ENCODE peak calls at places on chromosomes 6 and 20, in seven cellular contexts. One of them, this sample, is unnamed.

GRCh38 chr6:155248021-155249001 is 15.5 kb upstream of the CLDN20 start:
- DNase-seq in IMR-90: peak; percentile 77
- DNase-seq in neuronal stem cell: peak; percentile 23
- DNase-seq in endothelial cell of umbilical vein: peak; percentile 75
- DNase-seq in brain microvascular endothelial cell: peak; percentile 90
- DNase-seq in CD4-positive, CD25-positive, alpha-beta regulatory T cell: no peak
- DNase-seq in left ventricle myocardium inferior: no peak
- DNase-seq in this sample: peak; percentile 31

GRCh38 chr6:149389509-149390297 is 10.4 kb upstream of the SUMO4 start:
- DNase-seq in IMR-90: no peak
- DNase-seq in neuronal stem cell: no peak
- DNase-seq in endothelial cell of umbilical vein: no peak
- DNase-seq in brain microvascular endothelial cell: no peak
- DNase-seq in CD4-positive, CD25-positive, alpha-beta regulatory T cell: no peak
- DNase-seq in left ventricle myocardium inferior: no peak
- DNase-seq in this sample: no peak

GRCh38 chr6:90413867-90414266 is 117.2 kb upstream of the BACH2 start:
- DNase-seq in IMR-90: peak; percentile 12
- DNase-seq in neuronal stem cell: no peak
- DNase-seq in endothelial cell of umbilical vein: no peak
- DNase-seq in brain microvascular endothelial cell: no peak
- DNase-seq in CD4-positive, CD25-positive, alpha-beta regulatory T cell: peak; percentile 64
- DNase-seq in left ventricle myocardium inferior: no peak
- DNase-seq in this sample: no peak

GRCh38 chr6:53922571-53922981 is 127.8 kb downstream of the LRRC1 start:
- DNase-seq in IMR-90: no peak
- DNase-seq in neuronal stem cell: no peak
- DNase-seq in endothelial cell of umbilical vein: no peak
- DNase-seq in brain microvascular endothelial cell: peak; percentile 45
- DNase-seq in CD4-positive, CD25-positive, alpha-beta regulatory T cell: no peak
- DNase-seq in left ventricle myocardium inferior: no peak
- DNase-seq in this sample: no peak

GRCh38 chr6:47169785-47170685 is 127.9 kb upstream of the ADGRF1 start:
- DNase-seq in IMR-90: peak; percentile 47
- DNase-seq in neuronal stem cell: no peak
- DNase-seq in endothelial cell of umbilical vein: no peak
- DNase-seq in brain microvascular endothelial cell: peak; percentile 26
- DNase-seq in CD4-positive, CD25-positive, alpha-beta regulatory T cell: no peak
- DNase-seq in left ventricle myocardium inferior: no peak
- DNase-seq in this sample: no peak

GRCh38 chr20:32789896-32790750 is 27.9 kb downstream of the DNMT3B start:
- DNase-seq in IMR-90: peak; percentile 69
- DNase-seq in neuronal stem cell: peak; percentile 67
- DNase-seq in endothelial cell of umbilical vein: peak; percentile 64
- DNase-seq in brain microvascular endothelial cell: peak; percentile 64
- DNase-seq in CD4-positive, CD25-positive, alpha-beta regulatory T cell: peak; percentile 54
- DNase-seq in left ventricle myocardium inferior: peak; percentile 70
- DNase-seq in this sample: peak; percentile 79

GRCh38 chr20:5316188-5317158 is at the start of gene PROKR2:
- DNase-seq in IMR-90: no peak
- DNase-seq in neuronal stem cell: peak; percentile 61
- DNase-seq in endothelial cell of umbilical vein: no peak
- DNase-seq in brain microvascular endothelial cell: no peak
- DNase-seq in CD4-positive, CD25-positive, alpha-beta regulatory T cell: no peak
- DNase-seq in left ventricle myocardium inferior: no peak
- DNase-seq in this sample: peak; percentile 59

GRCh38 chr20:62714799-62715198 is 6.2 kb downstream of the NTSR1 start:
- DNase-seq in IMR-90: no peak
- DNase-seq in neuronal stem cell: no peak
- DNase-seq in endothelial cell of umbilical vein: no peak
- DNase-seq in brain microvascular endothelial cell: no peak
- DNase-seq in CD4-positive, CD25-positive, alpha-beta regulatory T cell: no peak
- DNase-seq in left ventricle myocardium inferior: no peak
- DNase-seq in this sample: no peak

GRCh38 chr6:5730586-5731263 is 276.0 kb downstream of the NRN1 start:
- DNase-seq in IMR-90: peak; percentile 40
- DNase-seq in neuronal stem cell: no peak
- DNase-seq in endothelial cell of umbilical vein: no peak
- DNase-seq in brain microvascular endothelial cell: no peak
- DNase-seq in CD4-positive, CD25-positive, alpha-beta regulatory T cell: no peak
- DNase-seq in left ventricle myocardium inferior: no peak
- DNase-seq in this sample: no peak

GRCh38 chr6:155645328-155645727 is 189.7 kb upstream of the NOX3 start:
- DNase-seq in IMR-90: peak; percentile 62
- DNase-seq in neuronal stem cell: no peak
- DNase-seq in endothelial cell of umbilical vein: peak; percentile 81
- DNase-seq in brain microvascular endothelial cell: peak; percentile 27
- DNase-seq in CD4-positive, CD25-positive, alpha-beta regulatory T cell: no peak
- DNase-seq in left ventricle myocardium inferior: no peak
- DNase-seq in this sample: no peak

GRCh38 chr6:168313371-168314028 is 6.1 kb downstream of the DACT2 start:
- DNase-seq in IMR-90: no peak
- DNase-seq in neuronal stem cell: no peak
- DNase-seq in endothelial cell of umbilical vein: no peak
- DNase-seq in brain microvascular endothelial cell: no peak
- DNase-seq in CD4-positive, CD25-positive, alpha-beta regulatory T cell: no peak
- DNase-seq in left ventricle myocardium inferior: no peak
- DNase-seq in this sample: no peak

GRCh38 chr6:53943410-53943809 is 148.6 kb downstream of the LRRC1 start:
- DNase-seq in IMR-90: no peak
- DNase-seq in neuronal stem cell: no peak
- DNase-seq in endothelial cell of umbilical vein: peak; percentile 77
- DNase-seq in brain microvascular endothelial cell: no peak
- DNase-seq in CD4-positive, CD25-positive, alpha-beta regulatory T cell: no peak
- DNase-seq in left ventricle myocardium inferior: no peak
- DNase-seq in this sample: no peak

GRCh38 chr6:37059344-37060194 is 54.1 kb downstream of the FGD2 start:
- DNase-seq in IMR-90: peak; percentile 97
- DNase-seq in neuronal stem cell: peak; percentile 70
- DNase-seq in endothelial cell of umbilical vein: peak; percentile 77
- DNase-seq in brain microvascular endothelial cell: peak; percentile 95
- DNase-seq in CD4-positive, CD25-positive, alpha-beta regulatory T cell: no peak
- DNase-seq in left ventricle myocardium inferior: peak; percentile 61
- DNase-seq in this sample: peak; percentile 84

GRCh38 chr6:296151-297122 is 4.2 kb downstream of the DUSP22 start:
- DNase-seq in IMR-90: no peak
- DNase-seq in neuronal stem cell: no peak
- DNase-seq in endothelial cell of umbilical vein: peak; percentile 63
- DNase-seq in brain microvascular endothelial cell: no peak
- DNase-seq in CD4-positive, CD25-positive, alpha-beta regulatory T cell: no peak
- DNase-seq in left ventricle myocardium inferior: no peak
- DNase-seq in this sample: peak; percentile 63

GRCh38 chr6:10138917-10139316 is 276.0 kb downstream of the TFAP2A start:
- DNase-seq in IMR-90: peak; percentile 21
- DNase-seq in neuronal stem cell: no peak
- DNase-seq in endothelial cell of umbilical vein: no peak
- DNase-seq in brain microvascular endothelial cell: peak; percentile 88
- DNase-seq in CD4-positive, CD25-positive, alpha-beta regulatory T cell: no peak
- DNase-seq in left ventricle myocardium inferior: no peak
- DNase-seq in this sample: no peak

DNA sequence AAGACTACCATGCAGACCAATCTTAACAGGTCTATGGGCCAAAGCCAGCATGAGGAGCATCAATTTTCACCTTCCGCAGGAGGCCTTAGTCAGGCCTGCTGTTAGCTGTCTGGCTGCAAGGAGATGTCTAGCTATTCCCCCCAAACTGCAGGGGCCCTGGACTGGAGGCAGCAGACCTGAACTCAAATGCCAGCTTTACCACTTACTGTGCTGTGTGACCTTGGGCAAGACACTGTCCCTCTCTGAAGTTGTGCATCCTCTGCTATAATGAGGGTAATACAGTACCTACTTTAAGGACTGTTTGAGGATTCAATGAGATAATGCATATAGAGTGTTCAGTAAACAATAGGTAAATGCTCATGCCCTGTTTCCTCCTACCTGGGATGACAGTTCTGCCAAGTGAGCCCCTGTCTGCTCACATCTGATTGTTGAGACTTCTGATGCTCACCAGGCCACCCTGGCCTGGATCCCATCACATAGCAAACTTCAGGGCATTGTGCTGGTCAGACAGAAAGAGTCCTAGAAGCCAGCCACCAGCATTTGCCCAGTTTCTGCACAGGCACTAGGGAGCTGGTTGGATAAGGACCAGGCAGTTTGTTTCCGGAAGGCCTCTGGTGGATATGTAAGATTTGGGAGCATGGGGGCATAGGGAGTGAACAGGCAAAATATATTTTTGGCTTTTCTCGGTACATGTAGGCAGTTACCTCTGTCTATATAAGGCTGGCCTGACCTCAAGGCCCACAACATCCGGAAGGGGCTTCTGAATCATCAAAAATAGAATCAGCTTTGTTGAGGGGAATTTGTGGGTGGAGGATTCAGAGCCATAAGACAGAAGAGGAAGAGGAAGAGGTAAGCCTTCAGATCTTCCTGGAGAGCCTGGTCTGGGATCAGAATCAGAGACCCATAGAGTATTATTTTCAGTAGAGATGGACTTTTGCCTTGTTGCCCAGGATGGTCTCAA is 2.3 kb upstream of the OCSTAMP start:
- DNase-seq in IMR-90: no peak
- DNase-seq in neuronal stem cell: no peak
- DNase-seq in endothelial cell of umbilical vein: no peak
- DNase-seq in brain microvascular endothelial cell: no peak
- DNase-seq in CD4-positive, CD25-positive, alpha-beta regulatory T cell: no peak
- DNase-seq in left ventricle myocardium inferior: no peak
- DNase-seq in this sample: no peak
- H3K4me3 ChIP-seq in IMR-90: no peak overlapping the region
- H3K4me3 ChIP-seq in neuronal stem cell: no peak overlapping the region
- H3K4me3 ChIP-seq in endothelial cell of umbilical vein: no peak overlapping the region
- H3K4me3 ChIP-seq in brain microvascular endothelial cell: no peak overlapping the region
- H3K4me3 ChIP-seq in CD4-positive, CD25-positive, alpha-beta regulatory T cell: no peak overlapping the region
- H3K4me3 ChIP-seq in left ventricle myocardium inferior: no peak overlapping the region
- H3K4me3 ChIP-seq in this sample: no peak overlapping the region

GRCh38 chr20:48425776-48426175 is 402.0 kb downstream of the PREX1 start:
- DNase-seq in IMR-90: no peak
- DNase-seq in neuronal stem cell: no peak
- DNase-seq in endothelial cell of umbilical vein: no peak
- DNase-seq in brain microvascular endothelial cell: no peak
- DNase-seq in CD4-positive, CD25-positive, alpha-beta regulatory T cell: no peak
- DNase-seq in left ventricle myocardium inferior: no peak
- DNase-seq in this sample: no peak

GRCh38 chr20:48437146-48437545 is 390.7 kb downstream of the PREX1 start:
- DNase-seq in IMR-90: no peak
- DNase-seq in neuronal stem cell: no peak
- DNase-seq in endothelial cell of umbilical vein: no peak
- DNase-seq in brain microvascular endothelial cell: no peak
- DNase-seq in CD4-positive, CD25-positive, alpha-beta regulatory T cell: no peak
- DNase-seq in left ventricle myocardium inferior: no peak
- DNase-seq in this sample: no peak

GRCh38 chr20:48433178-48433577 is 394.6 kb downstream of the PREX1 start:
- DNase-seq in IMR-90: no peak
- DNase-seq in neuronal stem cell: no peak
- DNase-seq in endothelial cell of umbilical vein: no peak
- DNase-seq in brain microvascular endothelial cell: no peak
- DNase-seq in CD4-positive, CD25-positive, alpha-beta regulatory T cell: no peak
- DNase-seq in left ventricle myocardium inferior: no peak
- DNase-seq in this sample: no peak

DNA sequence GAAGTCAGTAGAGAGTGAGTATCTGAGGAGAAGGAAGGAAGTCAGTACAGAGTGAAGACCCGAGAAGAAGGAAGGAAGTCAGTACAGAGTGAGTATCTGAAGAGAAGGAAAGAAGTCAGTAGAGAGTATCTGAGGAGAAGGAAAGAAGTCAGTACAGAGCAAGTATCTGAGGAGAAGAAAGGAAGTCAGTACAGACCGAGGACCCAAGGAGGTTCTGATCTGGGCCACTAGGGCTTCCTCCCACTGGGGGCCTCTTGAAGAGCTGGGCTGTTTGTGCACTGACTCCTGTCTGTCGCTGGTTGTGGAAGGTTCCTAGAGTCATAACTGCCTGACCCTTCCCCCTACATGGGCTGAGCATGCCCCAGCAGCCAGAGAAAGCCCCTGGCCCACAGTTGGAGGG is 396.2 kb downstream of the PREX1 start:
- DNase-seq in IMR-90: no peak
- DNase-seq in neuronal stem cell: no peak
- DNase-seq in endothelial cell of umbilical vein: no peak
- DNase-seq in brain microvascular endothelial cell: no peak
- DNase-seq in CD4-positive, CD25-positive, alpha-beta regulatory T cell: no peak
- DNase-seq in left ventricle myocardium inferior: no peak
- DNase-seq in this sample: no peak
- H3K4me3 ChIP-seq in IMR-90: no peak overlapping the region
- H3K4me3 ChIP-seq in neuronal stem cell: no peak overlapping the region
- H3K4me3 ChIP-seq in endothelial cell of umbilical vein: no peak overlapping the region
- H3K4me3 ChIP-seq in brain microvascular endothelial cell: no peak overlapping the region
- H3K4me3 ChIP-seq in CD4-positive, CD25-positive, alpha-beta regulatory T cell: no peak overlapping the region
- H3K4me3 ChIP-seq in left ventricle myocardium inferior: no peak overlapping the region
- H3K4me3 ChIP-seq in this sample: no peak overlapping the region

DNA sequence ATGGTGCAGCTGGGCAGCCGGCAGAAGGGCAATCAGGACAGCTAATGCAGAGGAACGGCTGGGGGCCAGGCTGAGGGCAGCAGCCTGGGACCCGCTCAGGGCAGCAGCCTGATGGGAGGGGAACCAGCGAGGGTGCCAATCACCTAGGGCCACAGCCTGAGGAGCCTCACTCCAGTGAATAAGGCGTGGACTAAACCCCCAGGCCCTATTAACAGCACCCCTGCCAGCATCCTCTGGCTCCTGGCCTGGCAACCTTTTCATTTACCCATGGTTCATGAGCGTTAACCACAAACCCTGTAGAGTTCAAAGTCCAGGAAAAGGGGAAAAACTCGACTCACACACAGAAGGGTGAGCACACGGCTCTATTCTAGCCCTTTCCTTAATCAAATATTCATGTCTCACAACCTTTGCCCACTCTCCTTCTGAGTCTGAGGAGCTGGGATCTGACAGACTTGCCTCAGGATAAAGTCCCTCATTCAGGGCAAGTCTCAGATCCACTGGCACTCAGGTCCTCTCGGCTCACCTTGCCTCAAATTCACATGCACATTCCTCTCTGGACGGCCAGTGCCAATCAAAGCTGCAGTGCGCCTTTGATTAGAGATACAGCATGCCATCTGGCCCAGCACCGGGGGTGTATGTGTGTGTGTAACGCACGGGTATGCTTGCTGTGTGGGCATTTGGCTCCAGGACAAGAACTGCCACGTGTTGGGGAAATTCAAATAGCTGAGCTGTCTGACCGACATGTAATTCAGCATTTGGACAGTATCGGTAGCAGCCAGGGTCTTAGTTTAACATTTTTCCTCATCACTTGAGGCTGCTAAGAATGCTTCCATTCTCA is 86.9 kb upstream of the TRAF3IP2 start:
- DNase-seq in IMR-90: no peak
- DNase-seq in neuronal stem cell: no peak
- DNase-seq in endothelial cell of umbilical vein: no peak
- DNase-seq in brain microvascular endothelial cell: no peak
- DNase-seq in CD4-positive, CD25-positive, alpha-beta regulatory T cell: no peak
- DNase-seq in left ventricle myocardium inferior: no peak
- DNase-seq in this sample: no peak
- H3K4me3 ChIP-seq in IMR-90: no peak overlapping the region
- H3K4me3 ChIP-seq in neuronal stem cell: no peak overlapping the region
- H3K4me3 ChIP-seq in endothelial cell of umbilical vein: no peak overlapping the region
- H3K4me3 ChIP-seq in brain microvascular endothelial cell: no peak overlapping the region
- H3K4me3 ChIP-seq in CD4-positive, CD25-positive, alpha-beta regulatory T cell: no peak overlapping the region
- H3K4me3 ChIP-seq in left ventricle myocardium inferior: no peak overlapping the region
- H3K4me3 ChIP-seq in this sample: no peak overlapping the region

DNA sequence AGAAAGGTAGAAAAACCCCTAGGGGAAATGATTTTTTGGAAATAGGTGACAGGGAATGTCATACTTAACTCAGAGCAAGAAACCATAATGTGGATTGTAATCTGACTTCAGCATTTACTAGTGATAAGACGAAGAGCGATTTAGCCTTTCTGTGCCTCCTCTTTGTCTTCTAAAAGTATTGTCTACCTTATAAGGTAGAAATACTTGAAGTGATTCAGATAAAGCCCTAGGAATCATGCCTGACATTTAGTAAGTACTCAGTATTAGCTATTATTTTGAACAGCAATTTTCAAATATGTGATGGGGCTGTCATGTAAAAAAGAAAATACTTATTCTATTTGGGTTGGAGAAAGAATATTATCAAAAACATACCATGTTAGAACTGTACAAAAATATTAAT is 525.9 kb upstream of the EYS start:
- DNase-seq in IMR-90: no peak
- DNase-seq in neuronal stem cell: no peak
- DNase-seq in endothelial cell of umbilical vein: no peak
- DNase-seq in brain microvascular endothelial cell: no peak
- DNase-seq in CD4-positive, CD25-positive, alpha-beta regulatory T cell: no peak
- DNase-seq in left ventricle myocardium inferior: no peak
- DNase-seq in this sample: no peak
- H3K4me3 ChIP-seq in IMR-90: no peak overlapping the region
- H3K4me3 ChIP-seq in neuronal stem cell: no peak overlapping the region
- H3K4me3 ChIP-seq in endothelial cell of umbilical vein: no peak overlapping the region
- H3K4me3 ChIP-seq in brain microvascular endothelial cell: no peak overlapping the region
- H3K4me3 ChIP-seq in CD4-positive, CD25-positive, alpha-beta regulatory T cell: no peak overlapping the region
- H3K4me3 ChIP-seq in left ventricle myocardium inferior: no peak overlapping the region
- H3K4me3 ChIP-seq in this sample: no peak overlapping the region